ENCODE peak calls at places on chromosome 3, in seven cellular contexts. One of them, this sample, is unnamed.

GRCh38 chr3:22990291-22991200 is 212.6 kb upstream of the UBE2E2 start:
- DNase-seq in prostate gland: no peak
- DNase-seq in H1: no peak
- DNase-seq in stomach: no peak
- DNase-seq in breast epithelium: no peak
- DNase-seq in tibial nerve: no peak
- DNase-seq in lower leg skin: no peak
- DNase-seq in this sample: peak

GRCh38 chr3:172182797-172183196 is 143.4 kb downstream of the FNDC3B start:
- DNase-seq in tibial nerve: no peak
- DNase-seq in stomach: no peak
- DNase-seq in breast epithelium: no peak
- DNase-seq in H1: no peak
- DNase-seq in prostate gland: no peak
- DNase-seq in lower leg skin: no peak
- DNase-seq in this sample: no peak

GRCh38 chr3:73143821-73144237 is 82.4 kb downstream of the EBLN2 start:
- DNase-seq in stomach: no peak
- DNase-seq in breast epithelium: no peak
- DNase-seq in tibial nerve: no peak
- DNase-seq in H1: no peak
- DNase-seq in lower leg skin: no peak
- DNase-seq in prostate gland: no peak
- DNase-seq in this sample: no peak

GRCh38 chr3:133038089-133038730 is at the start of gene TMEM108:
- DNase-seq in stomach: peak
- DNase-seq in prostate gland: peak
- DNase-seq in tibial nerve: peak
- DNase-seq in H1: peak
- DNase-seq in breast epithelium: peak
- DNase-seq in lower leg skin: peak
- DNase-seq in this sample: peak

GRCh38 chr3:79211588-79212359 is 556.0 kb downstream of the ROBO1 start:
- DNase-seq in prostate gland: no peak
- DNase-seq in stomach: no peak
- DNase-seq in breast epithelium: no peak
- DNase-seq in lower leg skin: no peak
- DNase-seq in H1: no peak
- DNase-seq in tibial nerve: no peak
- DNase-seq in this sample: no peak

GRCh38 chr3:143963946-143964345 is 7.7 kb upstream of the DIPK2A start:
- DNase-seq in prostate gland: no peak
- DNase-seq in breast epithelium: no peak
- DNase-seq in H1: no peak
- DNase-seq in stomach: no peak
- DNase-seq in lower leg skin: no peak
- DNase-seq in tibial nerve: no peak
- DNase-seq in this sample: no peak

GRCh38 chr3:117059054-117059989 is 349.7 kb downstream of the TUSC7 start:
- DNase-seq in stomach: no peak
- DNase-seq in H1: no peak
- DNase-seq in breast epithelium: no peak
- DNase-seq in lower leg skin: no peak
- DNase-seq in prostate gland: no peak
- DNase-seq in tibial nerve: no peak
- DNase-seq in this sample: no peak

GRCh38 chr3:12662593-12663310 is 1.2 kb downstream of the RAF1 start:
- DNase-seq in breast epithelium: no peak
- DNase-seq in lower leg skin: peak
- DNase-seq in tibial nerve: no peak
- DNase-seq in H1: no peak
- DNase-seq in prostate gland: peak
- DNase-seq in stomach: peak
- DNase-seq in this sample: peak

GRCh38 chr3:127768346-127769008 is 53.8 kb downstream of the MGLL start:
- DNase-seq in prostate gland: no peak
- DNase-seq in lower leg skin: no peak
- DNase-seq in breast epithelium: no peak
- DNase-seq in H1: no peak
- DNase-seq in tibial nerve: no peak
- DNase-seq in stomach: no peak
- DNase-seq in this sample: peak

GRCh38 chr3:58034738-58035511 is 26.7 kb downstream of the FLNB start:
- DNase-seq in tibial nerve: no peak
- DNase-seq in stomach: no peak
- DNase-seq in breast epithelium: no peak
- DNase-seq in lower leg skin: no peak
- DNase-seq in H1: no peak
- DNase-seq in prostate gland: no peak
- DNase-seq in this sample: no peak

GRCh38 chr3:115790759-115791158 is 167.4 kb downstream of the GAP43 start:
- DNase-seq in tibial nerve: no peak
- DNase-seq in H1: peak
- DNase-seq in lower leg skin: no peak
- DNase-seq in stomach: no peak
- DNase-seq in breast epithelium: no peak
- DNase-seq in prostate gland: no peak
- DNase-seq in this sample: no peak

GRCh38 chr3:34352932-34353331 is 554.5 kb downstream of the PDCD6IP start:
- DNase-seq in breast epithelium: no peak
- DNase-seq in lower leg skin: no peak
- DNase-seq in prostate gland: no peak
- DNase-seq in stomach: no peak
- DNase-seq in H1: no peak
- DNase-seq in tibial nerve: no peak
- DNase-seq in this sample: no peak

GRCh38 chr3:179244874-179245273 is 6.0 kb downstream of the KCNMB3 start:
- DNase-seq in H1: no peak
- DNase-seq in lower leg skin: no peak
- DNase-seq in prostate gland: no peak
- DNase-seq in stomach: no peak
- DNase-seq in tibial nerve: no peak
- DNase-seq in breast epithelium: no peak
- DNase-seq in this sample: no peak

DNA sequence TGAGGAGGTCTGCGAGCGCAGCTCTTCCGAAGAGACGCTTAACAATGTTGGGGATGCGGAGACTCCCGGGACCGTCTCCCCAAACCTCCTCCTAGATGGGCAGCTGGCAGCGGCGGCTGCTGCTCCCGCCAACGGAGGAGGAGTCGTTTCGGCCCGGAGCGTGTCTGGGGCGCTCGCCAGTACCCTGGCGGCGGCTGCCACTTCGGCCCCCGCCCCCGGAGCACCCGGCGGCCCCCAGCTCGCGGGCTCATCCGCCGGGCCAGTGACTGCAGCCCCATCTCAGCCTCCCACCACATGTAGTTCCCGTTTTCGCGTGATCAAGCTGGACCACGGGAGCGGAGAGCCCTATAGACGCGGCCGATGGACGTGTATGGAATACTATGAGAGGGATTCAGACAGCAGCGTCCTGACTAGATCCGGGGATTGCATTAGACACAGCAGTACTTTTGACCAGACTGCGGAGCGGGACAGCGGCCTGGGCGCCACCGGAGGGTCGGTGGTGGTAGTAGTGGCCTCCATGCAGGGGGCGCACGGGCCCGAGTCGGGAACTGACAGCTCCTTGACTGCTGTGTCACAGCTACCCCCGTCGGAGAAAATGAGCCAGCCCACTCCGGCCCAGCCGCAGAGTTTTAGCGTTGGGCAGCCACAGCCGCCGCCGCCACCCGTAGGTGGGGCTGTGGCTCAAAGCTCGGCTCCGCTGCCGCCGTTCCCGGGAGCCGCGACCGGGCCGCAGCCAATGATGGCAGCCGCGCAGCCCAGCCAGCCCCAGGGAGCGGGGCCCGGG is 1.6 kb downstream of the TSC22D2 start:
- DNase-seq in lower leg skin: peak
- DNase-seq in stomach: peak
- DNase-seq in tibial nerve: peak
- DNase-seq in prostate gland: peak
- DNase-seq in breast epithelium: peak
- DNase-seq in H1: no peak
- DNase-seq in this sample: peak
- TF ChIP-seq POLR2A in lower leg skin: no peak
- TF ChIP-seq POLR2A in stomach: no peak
- TF ChIP-seq POLR2A in tibial nerve: peak
- TF ChIP-seq POLR2A in prostate gland: peak
- TF ChIP-seq POLR2A in breast epithelium: no peak
- TF ChIP-seq POLR2A in H1: no peak
- TF ChIP-seq POLR2A in this sample: no peak

DNA sequence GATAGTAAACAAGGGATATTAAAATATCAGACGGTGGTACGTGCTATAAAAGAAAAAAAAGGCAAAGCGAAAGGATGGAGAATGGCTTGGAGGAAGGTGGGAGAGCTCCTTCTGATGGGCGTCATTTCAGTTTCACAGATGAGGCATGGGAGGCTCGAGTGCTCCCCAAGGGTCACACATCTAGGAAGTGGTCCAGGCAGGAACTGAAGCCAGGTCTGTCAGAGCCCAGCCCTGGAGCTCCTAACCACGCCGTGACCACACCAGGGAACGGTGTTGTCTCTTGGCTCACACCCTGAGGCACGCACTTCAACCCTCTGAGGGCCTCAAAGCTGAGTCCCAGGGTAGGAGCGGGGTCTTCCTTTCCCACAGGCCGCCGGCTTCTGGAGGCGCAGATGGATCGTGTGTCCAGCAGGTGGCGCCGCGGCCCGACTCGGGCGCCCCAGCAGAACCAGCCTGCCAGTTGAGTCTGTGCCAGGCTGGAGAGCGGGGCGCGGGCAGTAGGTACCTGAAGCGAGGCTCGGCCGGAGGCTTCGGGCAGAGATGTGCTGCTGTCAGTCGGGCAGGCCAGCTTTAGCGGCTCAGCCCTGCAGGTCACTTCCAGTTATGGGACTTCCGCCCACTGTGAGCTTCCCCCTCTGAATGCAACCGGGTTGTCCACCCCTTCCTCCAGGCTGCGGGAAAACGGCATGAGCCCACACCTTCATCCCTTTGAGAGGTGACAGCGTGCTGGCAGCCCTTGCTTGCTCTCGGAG is 68.1 kb downstream of the SLC6A1 start:
- DNase-seq in prostate gland: peak
- DNase-seq in breast epithelium: peak
- DNase-seq in stomach: peak
- DNase-seq in H1: no peak
- DNase-seq in tibial nerve: peak
- DNase-seq in lower leg skin: peak
- DNase-seq in this sample: peak
- H3K4me3 ChIP-seq in prostate gland: peak
- H3K4me3 ChIP-seq in breast epithelium: peak
- H3K4me3 ChIP-seq in stomach: peak
- H3K4me3 ChIP-seq in H1: peak
- H3K4me3 ChIP-seq in tibial nerve: peak
- H3K4me3 ChIP-seq in lower leg skin: no peak
- H3K4me3 ChIP-seq in this sample: no peak

DNA sequence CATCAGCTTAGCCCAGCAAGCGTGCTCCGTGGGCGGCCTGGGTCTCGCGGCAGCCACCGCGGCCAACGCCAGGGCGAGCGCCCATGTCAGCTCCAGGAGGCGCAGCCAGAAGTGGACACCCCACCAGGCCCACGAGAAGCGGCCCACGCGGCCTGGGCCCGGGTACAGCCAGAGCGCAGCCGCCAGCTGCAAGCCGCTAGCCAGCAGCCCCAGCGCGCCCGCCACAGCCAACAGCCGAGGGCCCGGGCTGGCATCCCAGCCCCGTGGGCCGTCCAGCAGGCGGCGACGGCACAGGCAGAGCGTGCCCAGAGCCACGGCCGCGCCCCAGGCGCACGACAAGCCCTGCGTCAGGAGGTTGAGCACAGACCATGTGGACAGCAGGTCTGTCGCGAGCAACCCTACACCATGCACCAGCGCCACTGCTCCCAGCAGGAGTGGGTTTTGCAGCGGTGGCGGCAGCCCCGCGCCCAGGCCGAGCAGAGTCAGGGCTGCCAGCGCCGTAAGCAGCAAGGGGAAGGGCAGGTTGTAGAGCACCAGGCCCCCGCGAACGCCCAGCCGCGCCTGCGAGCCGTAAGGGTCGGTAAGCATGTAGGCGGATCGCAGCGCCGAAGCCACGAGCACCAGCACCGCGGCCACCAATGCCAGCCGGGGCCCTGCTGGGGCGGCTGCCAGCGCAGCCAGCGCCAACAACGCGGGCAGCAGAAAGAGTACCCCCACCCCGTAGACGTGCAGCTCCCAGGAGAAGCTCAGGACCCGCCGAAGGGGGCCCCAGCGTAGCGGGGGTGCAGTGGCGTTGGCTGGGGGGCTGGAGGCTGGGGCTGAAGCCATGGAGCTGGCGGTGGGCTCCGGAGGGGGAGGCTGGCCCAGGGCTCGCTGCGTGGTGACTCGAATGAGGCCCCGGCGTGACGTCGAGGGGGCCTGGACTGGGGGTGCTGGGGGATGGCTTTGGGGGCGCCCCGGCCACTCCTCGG is 4.9 kb downstream of the PRRT3 start:
- DNase-seq in prostate gland: peak
- DNase-seq in tibial nerve: peak
- DNase-seq in stomach: peak
- DNase-seq in breast epithelium: peak
- DNase-seq in lower leg skin: peak
- DNase-seq in H1: no peak
- DNase-seq in this sample: peak
- TF ChIP-seq POLR2A in prostate gland: peak
- TF ChIP-seq POLR2A in tibial nerve: peak
- TF ChIP-seq POLR2A in stomach: no peak
- TF ChIP-seq POLR2A in breast epithelium: no peak
- TF ChIP-seq POLR2A in lower leg skin: no peak
- TF ChIP-seq POLR2A in H1: no peak
- TF ChIP-seq POLR2A in this sample: no peak

DNA sequence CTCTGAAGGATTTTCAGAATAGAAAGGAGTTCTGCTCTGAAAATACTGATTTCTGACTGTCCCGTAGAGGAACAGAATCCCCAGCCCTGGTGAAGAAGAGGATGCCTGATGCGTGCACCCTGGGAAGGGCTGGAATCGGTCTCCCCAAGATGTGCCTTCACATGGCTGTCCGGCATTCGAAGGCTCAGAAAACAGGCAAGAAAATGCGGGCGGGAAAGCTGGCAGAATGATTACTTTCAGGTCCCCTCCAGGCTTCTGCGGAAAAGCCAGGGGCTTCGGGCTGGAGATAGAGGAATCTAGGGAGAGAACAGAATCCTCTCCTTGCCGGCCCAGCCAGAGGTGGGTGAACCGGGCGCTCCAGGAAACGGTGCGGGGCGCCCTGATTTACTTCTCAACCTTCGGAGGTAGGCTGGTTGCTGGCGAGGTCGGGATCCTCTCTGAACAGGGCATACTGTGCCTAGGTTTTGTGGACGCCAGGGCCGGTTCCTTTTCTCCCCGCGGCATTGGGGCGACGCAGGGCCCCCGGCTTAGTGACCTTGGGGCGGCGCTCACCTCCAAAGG is 2.5 kb downstream of the FOXL2NB start:
- DNase-seq in lower leg skin: no peak
- DNase-seq in prostate gland: no peak
- DNase-seq in breast epithelium: no peak
- DNase-seq in stomach: no peak
- DNase-seq in tibial nerve: no peak
- DNase-seq in H1: no peak
- DNase-seq in this sample: no peak
- H3K4me3 ChIP-seq in lower leg skin: no peak
- H3K4me3 ChIP-seq in prostate gland: peak
- H3K4me3 ChIP-seq in breast epithelium: peak
- H3K4me3 ChIP-seq in stomach: peak
- H3K4me3 ChIP-seq in tibial nerve: peak
- H3K4me3 ChIP-seq in H1: peak
- H3K4me3 ChIP-seq in this sample: peak

GRCh38 chr3:51391566-51392300 is 648 bp downstream of the RBM15B start:
- DNase-seq in breast epithelium: no peak
- DNase-seq in lower leg skin: peak
- DNase-seq in stomach: peak
- DNase-seq in tibial nerve: no peak
- DNase-seq in H1: no peak
- DNase-seq in prostate gland: no peak
- DNase-seq in this sample: peak
- TF ChIP-seq POLR2A in breast epithelium: no peak
- TF ChIP-seq POLR2A in lower leg skin: no peak
- TF ChIP-seq POLR2A in stomach: no peak
- TF ChIP-seq POLR2A in tibial nerve: no peak
- TF ChIP-seq POLR2A in H1: no peak
- TF ChIP-seq POLR2A in prostate gland: no peak
- TF ChIP-seq POLR2A in this sample: no peak

This sample was measured in heart left ventricle.